ENCODE peak calls at places on chromosomes 7 and 10, in four cellular contexts. I, G, Z and C are unnamed samples.

GRCh38 chr10:50431118-50431517 is 179.8 kb upstream of the ASAH2 start:
- DNase-seq in I (no peak), G (no peak), Z (no peak), C (no peak)

GRCh38 chr7:158957921-158958471 is 101.6 kb downstream of the DYNC2I1 start:
- DNase-seq in I (peak; percentile 52), G (peak; percentile 83), Z (peak; percentile 27), C (no peak)

GRCh38 chr7:74105992-74106391 is 22.4 kb downstream of the LIMK1 start:
- DNase-seq in I (no peak), G (no peak), Z (no peak), C (no peak)

GRCh38 chr10:77532068-77532467 is 105.5 kb downstream of the KCNMA1 start:
- DNase-seq in I (no peak), G (no peak), Z (no peak), C (no peak)

GRCh38 chr7:20083781-20084180 is 133.4 kb downstream of the MACC1 start:
- DNase-seq in I (no peak), G (no peak), Z (no peak), C (no peak)

GRCh38 chr7:95690367-95690947 is 81.9 kb upstream of the DYNC1I1 start:
- DNase-seq in I (no peak), G (no peak), Z (no peak), C (peak; percentile 34)

GRCh38 chr7:20532841-20533240 is 82.6 kb upstream of the ABCB5 start:
- DNase-seq in I (no peak), G (no peak), Z (no peak), C (no peak)

GRCh38 chr10:43131256-43131655 is 7.0 kb upstream of the CSGALNACT2 start:
- DNase-seq in I (no peak), G (no peak), Z (no peak), C (no peak)

GRCh38 chr7:15476101-15476918 is 85.5 kb downstream of the AGMO start:
- DNase-seq in I (no peak), G (no peak), Z (no peak), C (no peak)

GRCh38 chr7:151503902-151504714 is 15.6 kb downstream of the RHEB start:
- DNase-seq in I (no peak), G (no peak), Z (no peak), C (no peak)

GRCh38 chr7:98276241-98276761 is 5.2 kb upstream of the BRI3 start:
- DNase-seq in I (no peak), G (peak; percentile 69), Z (no peak), C (no peak)

GRCh38 chr7:43650457-43651052 is 67.6 kb downstream of the STK17A start:
- DNase-seq in I (peak; percentile 27), G (no peak), Z (no peak), C (peak; percentile 49)

GRCh38 chr10:102003541-102003940 is 52.4 kb downstream of the ARMH3 start:
- DNase-seq in I (no peak), G (no peak), Z (no peak), C (no peak)

GRCh38 chr10:89837173-89838001 is 136.0 kb downstream of the KIF20B start:
- DNase-seq in I (peak; percentile 40), G (peak; percentile 29), Z (no peak), C (peak; percentile 39)